ENCODE peak calls at places on chromosomes 16 and 17, in seven cellular contexts. D is GM12891, K is SK-N-SH, F is GM12878, W is H1, S is K562, O is HepG2. A is an unnamed sample.

GRCh38 chr17:79515646-79516604 is 94.9 kb downstream of the RBFOX3 start:
- DNase-seq in S (no peak), O (no peak), F (no peak), D (no peak), K (no peak), W (no peak), A (no peak)

GRCh38 chr17:8120520-8121443 is 2.5 kb upstream of the ALOXE3 start:
- DNase-seq in S (peak), K (peak), O (no peak), W (peak), D (no peak), F (peak), A (no peak)

GRCh38 chr16:86858501-86858900 is 280.2 kb downstream of the FOXL1 start:
- DNase-seq in F (no peak), K (no peak), S (no peak), O (peak), W (no peak), D (no peak), A (no peak)

GRCh38 chr16:78289844-78290277 is 190.4 kb downstream of the WWOX start:
- DNase-seq in D (no peak), F (no peak), S (no peak), O (no peak), K (no peak), W (no peak), A (no peak)

GRCh38 chr17:17815436-17816200 is 21.2 kb downstream of the SREBF1 start:
- DNase-seq in F (no peak), S (no peak), D (no peak), O (no peak), K (peak), W (no peak), A (no peak)

GRCh38 chr17:29085223-29085622 is 42.3 kb downstream of the PIPOX start:
- DNase-seq in W (no peak), O (no peak), D (no peak), K (no peak), S (no peak), F (no peak), A (no peak)

GRCh38 chr16:77675464-77676324 is 46.6 kb upstream of the NUDT7 start:
- DNase-seq in O (peak), W (peak), D (peak), S (peak), F (peak), K (peak), A (peak)

GRCh38 chr16:71775949-71776348 is 32.7 kb downstream of the AP1G1 start:
- DNase-seq in D (no peak), W (no peak), O (no peak), K (no peak), S (no peak), F (peak), A (no peak)

GRCh38 chr17:81018044-81018802 is 16.7 kb upstream of the BAIAP2 start:
- DNase-seq in W (no peak), D (peak), S (peak), K (no peak), O (no peak), F (peak), A (peak)

GRCh38 chr17:4483012-4483840 is 15.5 kb upstream of the SPNS2 start:
- DNase-seq in S (no peak), W (no peak), F (no peak), D (no peak), K (no peak), O (no peak), A (no peak)

DNA sequence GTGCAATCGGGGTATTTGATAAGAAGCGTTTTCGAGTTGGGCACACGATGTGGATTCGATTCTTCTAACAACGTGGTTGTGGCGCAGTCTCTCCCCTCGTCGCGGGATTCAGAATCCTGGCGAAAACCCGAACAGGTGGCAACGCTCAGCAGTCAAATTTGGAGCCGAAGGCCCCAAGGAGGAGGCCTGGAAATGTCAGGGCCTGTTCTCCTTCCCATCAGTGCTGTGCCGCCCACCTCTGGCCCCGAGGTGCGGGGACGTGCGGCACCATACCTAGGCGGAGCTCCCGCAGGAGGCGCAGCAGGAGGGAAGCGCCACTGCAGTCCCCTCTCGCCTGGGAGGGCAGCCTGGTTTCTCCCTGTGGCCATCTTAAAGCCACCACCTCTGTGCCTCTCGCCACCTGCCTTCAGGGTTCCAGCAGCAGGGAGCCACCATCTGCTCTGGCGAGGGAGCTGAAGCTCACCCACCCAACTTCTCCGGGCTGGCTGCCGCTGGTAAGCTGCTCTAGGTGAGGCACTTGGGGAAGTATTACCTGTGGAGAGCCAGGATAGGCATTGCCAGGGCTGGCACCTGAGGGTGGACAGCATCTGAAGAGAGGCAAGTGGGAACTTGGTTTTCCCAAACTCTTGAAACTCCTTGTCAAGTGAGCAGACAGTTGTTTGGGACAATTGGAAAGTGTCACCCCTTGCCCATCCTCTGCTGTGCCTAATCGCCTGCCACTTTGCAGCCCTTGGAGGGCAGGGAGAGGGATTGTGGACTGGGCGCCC is 2.6 kb upstream of the AATF start:
- DNase-seq in F (no peak), K (no peak), D (no peak), W (no peak), S (no peak), O (no peak), A (no peak)
- TF ChIP-seq TAF1 in F (no peak), K (no peak), D (no peak), W (no peak), S (no peak), O (no peak), A (no peak)

GRCh38 chr17:31525801-31526549 is 134.5 kb downstream of the RAB11FIP4 start:
- DNase-seq in F (no peak), W (no peak), D (peak), K (peak), S (peak), O (peak), A (no peak)

GRCh38 chr17:31523862-31524730 is 132.6 kb downstream of the RAB11FIP4 start:
- DNase-seq in D (no peak), S (no peak), K (no peak), F (no peak), O (no peak), W (no peak), A (no peak)

GRCh38 chr17:31527606-31528005 is 136.1 kb downstream of the RAB11FIP4 start:
- DNase-seq in K (no peak), O (no peak), W (no peak), D (no peak), F (no peak), S (no peak), A (no peak)

GRCh38 chr17:31522987-31523495 is 131.6 kb downstream of the RAB11FIP4 start:
- DNase-seq in F (no peak), O (no peak), K (no peak), D (no peak), W (no peak), S (no peak), A (no peak)

DNA sequence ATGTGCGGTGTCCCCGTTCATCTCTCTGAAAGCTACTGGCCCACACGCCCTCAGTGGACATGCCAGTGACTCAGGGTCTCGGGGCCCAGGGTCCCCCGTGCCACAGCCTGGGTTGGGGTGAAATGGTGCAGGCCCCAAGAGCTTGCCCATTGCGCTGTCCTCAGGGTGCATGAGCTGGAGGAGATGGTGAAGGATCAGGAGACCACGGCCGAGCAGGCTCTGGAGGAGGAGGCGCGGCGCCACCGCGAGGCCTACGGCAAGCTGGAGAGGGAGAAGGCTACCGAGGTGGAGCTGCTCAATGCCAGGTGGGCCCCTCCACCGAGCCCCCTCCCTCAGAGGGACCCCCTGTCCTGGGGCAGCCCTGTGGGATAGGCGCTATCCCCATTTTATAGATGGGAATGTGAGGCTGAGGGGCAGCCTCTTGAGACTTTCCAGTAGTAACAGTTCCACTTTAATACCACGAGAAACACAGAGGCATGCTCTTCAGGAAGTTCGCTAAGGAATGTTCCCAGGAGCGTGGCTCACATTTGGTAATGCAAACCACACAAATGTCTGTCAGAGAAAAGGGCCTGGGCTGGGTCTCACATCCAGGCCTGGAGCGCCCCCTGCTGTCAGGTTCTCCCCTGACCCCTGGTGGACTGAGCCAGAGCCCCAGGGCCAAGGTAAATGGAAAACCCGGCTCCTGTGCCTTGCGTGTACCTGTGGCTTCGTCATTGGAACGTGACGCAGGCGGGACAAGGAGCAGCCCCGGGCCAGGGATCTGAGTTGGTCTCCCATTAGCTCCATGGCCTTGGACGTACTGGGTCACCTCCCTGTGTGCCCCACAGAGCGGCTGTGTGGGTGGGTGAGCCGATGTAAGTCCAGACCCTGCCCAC is 133.7 kb downstream of the RAB11FIP4 start:
- DNase-seq in S (peak), D (peak), W (peak), O (peak), F (no peak), K (peak), A (peak)
- TF ChIP-seq TAF1 in S (no peak), D (no peak), W (no peak), O (no peak), F (no peak), K (no peak), A (no peak)

GRCh38 chr17:33072421-33073175 is 81.0 kb downstream of the SPACA3 start:
- DNase-seq in D (no peak), S (no peak), F (no peak), O (no peak), K (no peak), W (no peak), A (no peak)
- TF ChIP-seq TAF1 in D (no peak), S (no peak), F (no peak), O (no peak), K (no peak), W (no peak), A (no peak)

DNA sequence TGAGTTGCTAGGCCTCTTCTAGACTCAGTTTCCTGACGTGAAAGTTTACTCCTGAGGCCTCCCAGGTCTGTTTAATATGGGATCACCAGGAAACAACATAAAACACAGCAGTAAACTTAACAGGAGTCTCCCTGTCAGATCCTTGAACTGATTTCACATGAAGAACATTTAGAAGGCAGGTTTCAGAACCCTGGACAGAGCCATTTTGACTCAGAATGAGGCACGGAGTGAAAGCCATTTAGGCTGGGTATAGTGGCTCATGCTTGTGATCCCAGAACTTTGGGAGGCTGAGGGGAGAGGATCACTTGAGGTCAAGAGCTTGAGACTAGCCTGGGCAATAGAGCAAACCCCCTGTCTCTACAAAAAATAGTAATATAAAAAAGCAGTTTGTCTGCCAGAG is 289.1 kb downstream of the CA10 start:
- DNase-seq in D (no peak), K (no peak), W (peak), S (no peak), F (no peak), O (peak), A (no peak)
- TF ChIP-seq TAF1 in D (no peak), K (no peak), W (no peak), S (no peak), F (no peak), O (no peak), A (no peak)

GRCh38 chr17:41547378-41547841 is 19.3 kb upstream of the KRT19 start:
- DNase-seq in D (no peak), W (no peak), S (no peak), K (no peak), F (no peak), O (no peak), A (no peak)

GRCh38 chr17:41547921-41548843 is 20.1 kb upstream of the KRT19 start:
- DNase-seq in O (no peak), W (no peak), K (peak), F (no peak), D (no peak), S (peak), A (no peak)

GRCh38 chr17:41545829-41546410 is 17.8 kb upstream of the KRT19 start:
- DNase-seq in K (no peak), O (no peak), S (no peak), W (no peak), D (no peak), F (no peak), A (no peak)

GRCh38 chr17:41544935-41545334 is 16.8 kb upstream of the KRT19 start:
- DNase-seq in F (no peak), D (no peak), W (no peak), S (no peak), O (no peak), K (no peak), A (no peak)

GRCh38 chr17:41546819-41547218 is 18.7 kb upstream of the KRT19 start:
- DNase-seq in O (no peak), D (no peak), F (no peak), W (no peak), S (no peak), K (no peak), A (no peak)
- TF ChIP-seq TAF1 in O (no peak), D (no peak), F (no peak), W (no peak), S (no peak), K (no peak), A (no peak)

GRCh38 chr17:74295625-74296547 is 21.9 kb downstream of the DNAI2 start:
- DNase-seq in W (no peak), D (no peak), K (no peak), O (no peak), S (peak), F (no peak), A (no peak)

GRCh38 chr17:74298690-74299617 is 24.9 kb downstream of the DNAI2 start:
- DNase-seq in D (no peak), W (no peak), S (no peak), O (no peak), F (no peak), K (no peak), A (no peak)

GRCh38 chr17:74299618-74300009 is 25.6 kb downstream of the DNAI2 start:
- DNase-seq in D (no peak), S (no peak), O (no peak), F (no peak), K (no peak), W (no peak), A (no peak)

GRCh38 chr17:74297941-74298340 is 23.9 kb downstream of the DNAI2 start:
- DNase-seq in K (no peak), O (no peak), S (no peak), W (no peak), D (no peak), F (no peak), A (no peak)

GRCh38 chr17:74296548-74296936 is 22.5 kb downstream of the DNAI2 start:
- DNase-seq in W (peak), F (no peak), S (peak), D (no peak), O (peak), K (peak), A (no peak)
- TF ChIP-seq TAF1 in W (no peak), F (no peak), S (peak), D (no peak), O (no peak), K (no peak), A (no peak)

GRCh38 chr16:5422643-5423496 is 325.3 kb upstream of the EEF2KMT start:
- DNase-seq in K (no peak), D (no peak), O (no peak), W (no peak), S (no peak), F (no peak), A (no peak)

GRCh38 chr16:5430598-5430997 is 333.0 kb upstream of the EEF2KMT start:
- DNase-seq in S (no peak), O (no peak), D (no peak), F (no peak), W (no peak), K (no peak), A (no peak)

GRCh38 chr16:5432166-5432565 is 334.6 kb upstream of the EEF2KMT start:
- DNase-seq in S (no peak), F (no peak), D (no peak), W (no peak), O (no peak), K (no peak), A (no peak)

GRCh38 chr16:5428932-5429331 is 331.3 kb upstream of the EEF2KMT start:
- DNase-seq in K (no peak), D (no peak), S (no peak), F (no peak), O (peak), W (peak), A (no peak)

DNA sequence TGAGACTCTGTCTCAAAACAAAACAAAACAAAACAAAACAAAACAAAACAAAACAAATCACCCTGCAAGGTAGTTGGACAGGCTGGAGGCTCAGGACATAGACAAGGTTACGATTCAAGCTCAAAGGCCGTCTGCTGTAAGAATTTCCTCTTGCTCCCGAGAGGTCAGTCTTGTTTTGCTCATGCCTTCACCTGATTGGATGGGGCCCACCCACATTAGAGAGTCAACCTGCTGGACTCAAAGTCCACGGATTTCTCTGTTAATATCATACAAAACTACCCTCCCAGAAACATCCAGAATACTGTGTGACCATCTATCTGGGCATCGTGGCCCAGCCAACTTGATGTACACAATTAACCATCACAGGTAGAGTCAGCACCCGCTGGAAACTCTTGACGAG is 330.0 kb upstream of the EEF2KMT start:
- DNase-seq in W (no peak), K (no peak), D (no peak), F (no peak), S (no peak), O (no peak), A (no peak)
- TF ChIP-seq TAF1 in W (no peak), K (no peak), D (no peak), F (no peak), S (no peak), O (no peak), A (no peak)

GRCh38 chr17:76196675-76197074 is 43.6 kb downstream of the RNF157 start:
- DNase-seq in F (no peak), D (no peak), W (no peak), S (no peak), K (no peak), O (no peak), A (no peak)
- TF ChIP-seq TAF1 in F (no peak), D (no peak), W (no peak), S (no peak), K (no peak), O (no peak), A (no peak)

GRCh38 chr17:2040942-2041560 is 771 bp upstream of the OVCA2 start:
- DNase-seq in F (no peak), D (no peak), S (no peak), K (no peak), O (no peak), W (no peak), A (no peak)
- TF ChIP-seq TAF1 in F (no peak), D (no peak), S (no peak), K (no peak), O (no peak), W (no peak), A (no peak)

A was measured in GM12892.